ENCODE peak calls at places on chromosome 16, in four cellular contexts. N is K562, O is WTC11, F is HepG2. W is an unnamed sample.

GRCh38 chr16:60642956-60643355 is 1393.3 kb downstream of the CDH8 start:
- DNase-seq in N (no peak), O (no peak), F (no peak), W (no peak)

GRCh38 chr16:9364721-9365693 is 273.6 kb downstream of the HAPSTR1 start:
- DNase-seq in N (no peak), O (no peak), F (peak), W (peak)

GRCh38 chr16:52929478-52929877 is 123.2 kb downstream of the CHD9NB start:
- DNase-seq in N (no peak), O (no peak), F (no peak), W (no peak)

GRCh38 chr16:20612551-20613470 is 36.6 kb upstream of the ACSM2B start:
- DNase-seq in N (no peak), O (no peak), F (no peak), W (no peak)

GRCh38 chr16:58197314-58198012 is 443 bp downstream of the CSNK2A2 start:
- DNase-seq in N (peak), O (peak), F (no peak), W (no peak)

GRCh38 chr16:49003022-49003421 is 278.6 kb downstream of the CBLN1 start:
- DNase-seq in N (no peak), O (no peak), F (no peak), W (no peak)

GRCh38 chr16:80852261-80852872 is 48.0 kb upstream of the CDYL2 start:
- DNase-seq in N (peak), O (peak), F (peak), W (peak)

GRCh38 chr16:398551-399277 is 1.7 kb downstream of the NME4 start:
- DNase-seq in N (peak), O (peak), F (no peak), W (no peak)

GRCh38 chr16:11597268-11597690 is 10.6 kb upstream of the LITAF start:
- DNase-seq in N (peak), O (no peak), F (no peak), W (no peak)

GRCh38 chr16:56257666-56258359 is 66.5 kb downstream of the GNAO1 start:
- DNase-seq in N (no peak), O (no peak), F (no peak), W (no peak)

GRCh38 chr16:88768041-88768876 is 16.8 kb downstream of the PIEZO1 start:
- DNase-seq in N (peak), O (no peak), F (no peak), W (no peak)

GRCh38 chr16:88771294-88771772 is 13.7 kb downstream of the PIEZO1 start:
- DNase-seq in N (no peak), O (no peak), F (no peak), W (no peak)

GRCh38 chr16:88770459-88771293 is 14.3 kb downstream of the PIEZO1 start:
- DNase-seq in N (peak), O (peak), F (peak), W (peak)

GRCh38 chr16:88767546-88767945 is 17.5 kb downstream of the PIEZO1 start:
- DNase-seq in N (peak), O (no peak), F (no peak), W (no peak)

GRCh38 chr16:88769617-88770458 is 15.2 kb downstream of the PIEZO1 start:
- DNase-seq in N (peak), O (peak), F (no peak), W (peak)
- TF ChIP-seq JUN in N (no peak), O (no peak), F (no peak), W (no peak)

GRCh38 chr16:83494459-83494858 is 313.3 kb upstream of the HSBP1 start:
- DNase-seq in N (no peak), O (no peak), F (no peak), W (no peak)
- TF ChIP-seq ATF3 in N (no peak), O (no peak), F (no peak), W (no peak)

GRCh38 chr16:87160218-87160617 is 157.0 kb downstream of the C16orf95 start:
- DNase-seq in N (no peak), O (no peak), F (no peak), W (no peak)
- TF ChIP-seq JUN in N (no peak), O (no peak), F (no peak), W (no peak)

GRCh38 chr16:67968440-67969285 is at the start of gene SLC12A4:
- DNase-seq in N (peak), O (peak), F (peak), W (no peak)

GRCh38 chr16:67969286-67970039 is 1.0 kb upstream of the SLC12A4 start:
- DNase-seq in N (peak), O (peak), F (peak), W (no peak)

GRCh38 chr16:67967183-67967955 is 1.1 kb downstream of the SLC12A4 start:
- DNase-seq in N (peak), O (no peak), F (no peak), W (no peak)

GRCh38 chr16:67966549-67967182 is 1.8 kb downstream of the SLC12A4 start:
- DNase-seq in N (peak), O (peak), F (peak), W (no peak)

GRCh38 chr16:67967956-67968439 is 439 bp downstream of the SLC12A4 start:
- DNase-seq in N (peak), O (peak), F (no peak), W (no peak)
- TF ChIP-seq ATF3 in N (no peak), O (no peak), F (no peak), W (no peak)

DNA sequence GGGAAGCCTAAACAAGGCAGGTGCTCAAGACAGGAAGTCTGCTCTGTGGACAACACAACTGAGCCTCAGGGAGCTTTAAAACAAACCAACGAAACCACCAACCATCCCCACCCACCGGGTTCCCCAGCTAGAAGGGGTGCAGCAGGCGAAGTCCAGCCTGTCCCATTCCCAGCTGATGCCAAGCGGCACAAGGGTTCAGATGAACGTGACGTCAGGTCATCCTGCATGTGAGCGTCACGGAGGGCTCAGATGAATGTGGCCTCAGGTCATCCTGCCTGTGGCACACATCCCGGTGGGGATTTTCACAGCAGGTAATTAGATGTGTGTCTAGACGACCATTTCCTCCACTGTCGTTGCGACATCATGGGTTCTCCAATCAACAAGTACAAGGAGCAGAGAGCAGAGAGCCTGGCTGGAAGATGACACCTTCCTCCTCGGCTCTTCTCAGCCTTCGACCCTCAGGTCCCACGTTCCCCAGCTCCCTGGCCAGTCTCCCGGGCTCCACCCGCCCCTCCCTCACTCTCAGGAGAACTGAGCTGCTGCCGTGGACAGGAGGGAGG is 246.5 kb downstream of the FOXL1 start:
- DNase-seq in N (no peak), O (no peak), F (no peak), W (no peak)
- TF ChIP-seq JUN in N (no peak), O (no peak), F (no peak), W (no peak)

GRCh38 chr16:85696761-85697160 is 8.0 kb upstream of the GINS2 start:
- DNase-seq in N (no peak), O (no peak), F (no peak), W (no peak)

GRCh38 chr16:85699224-85699558 is 10.4 kb upstream of the GINS2 start:
- DNase-seq in N (no peak), O (peak), F (no peak), W (peak)

GRCh38 chr16:85699628-85700027 is 10.9 kb upstream of the GINS2 start:
- DNase-seq in N (peak), O (no peak), F (no peak), W (no peak)

GRCh38 chr16:85697441-85697840 is 8.7 kb upstream of the GINS2 start:
- DNase-seq in N (no peak), O (no peak), F (no peak), W (no peak)

DNA sequence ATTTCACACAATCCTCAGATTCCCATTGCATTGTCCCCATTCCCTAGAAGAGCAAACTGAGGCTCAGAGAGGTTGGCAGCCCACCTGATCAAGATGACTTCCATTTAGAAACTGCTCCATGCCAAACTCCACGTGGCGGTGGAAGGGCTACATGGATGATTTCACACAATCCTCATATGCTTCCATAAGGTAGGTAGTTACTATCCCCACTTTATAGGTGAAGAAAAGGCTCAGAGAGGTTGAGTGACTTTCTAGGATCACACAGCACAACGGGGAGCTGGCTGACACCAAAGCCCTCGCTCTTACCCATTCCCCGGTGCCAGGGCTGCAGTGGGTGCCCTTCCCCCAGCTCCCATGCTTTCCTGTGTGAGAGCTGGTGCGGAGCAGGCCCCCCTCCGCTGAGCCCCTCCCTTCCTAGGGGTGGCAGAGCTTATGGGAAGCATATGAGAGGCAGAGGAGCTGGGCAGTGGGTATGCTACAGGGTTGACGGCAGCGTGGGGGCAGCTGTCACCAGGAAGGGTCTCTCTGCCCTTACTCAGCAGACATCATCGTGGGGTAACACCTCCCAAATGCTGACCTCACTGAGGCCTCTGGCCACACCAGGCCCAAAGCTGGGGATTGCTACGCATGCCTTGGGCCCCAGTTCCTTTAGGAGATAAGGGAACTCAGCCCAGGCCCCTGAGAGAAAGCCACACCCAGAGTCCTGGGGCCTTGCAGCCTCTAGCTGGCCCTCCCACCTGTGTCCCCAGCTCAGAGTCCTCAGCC is 9.9 kb upstream of the GINS2 start:
- DNase-seq in N (peak), O (no peak), F (no peak), W (no peak)
- TF ChIP-seq ATF3 in N (no peak), O (no peak), F (no peak), W (no peak)

GRCh38 chr16:84673203-84673535 is 24.9 kb downstream of the KLHL36 start:
- DNase-seq in N (no peak), O (no peak), F (no peak), W (no peak)

GRCh38 chr16:84672276-84673202 is 24.2 kb downstream of the KLHL36 start:
- DNase-seq in N (peak), O (peak), F (peak), W (peak)

GRCh38 chr16:84670063-84670462 is 21.8 kb downstream of the KLHL36 start:
- DNase-seq in N (no peak), O (no peak), F (no peak), W (no peak)

GRCh38 chr16:84675423-84675822 is 24.4 kb upstream of the USP10 start:
- DNase-seq in N (no peak), O (no peak), F (no peak), W (no peak)

DNA sequence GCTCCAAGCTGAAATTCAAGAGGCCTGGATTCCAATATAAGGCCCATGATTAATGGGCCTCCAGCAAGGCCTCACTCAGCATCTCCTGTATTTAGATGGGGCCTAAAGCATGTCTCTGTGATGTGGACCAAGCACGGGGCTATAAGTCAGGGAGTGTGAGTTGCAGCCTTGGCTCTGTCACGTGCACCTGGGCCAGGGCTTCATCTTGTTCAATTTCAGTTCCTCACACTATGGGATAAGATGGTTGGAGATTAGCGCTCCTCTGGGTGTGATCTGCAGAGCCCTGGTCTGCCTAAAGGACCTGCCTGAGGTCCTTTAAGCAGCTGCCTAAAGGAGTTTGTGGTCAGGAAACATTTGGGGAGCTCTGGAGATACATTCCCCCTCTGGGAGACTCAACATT is 25.2 kb downstream of the KLHL36 start:
- DNase-seq in N (no peak), O (no peak), F (no peak), W (no peak)
- TF ChIP-seq JUN in N (no peak), O (no peak), F (no peak), W (no peak)

GRCh38 chr16:89273741-89274472 is 56.4 kb downstream of the ZNF778 start:
- DNase-seq in N (no peak), O (no peak), F (no peak), W (no peak)
- TF ChIP-seq ATF3 in N (no peak), O (no peak), F (no peak), W (no peak)

DNA sequence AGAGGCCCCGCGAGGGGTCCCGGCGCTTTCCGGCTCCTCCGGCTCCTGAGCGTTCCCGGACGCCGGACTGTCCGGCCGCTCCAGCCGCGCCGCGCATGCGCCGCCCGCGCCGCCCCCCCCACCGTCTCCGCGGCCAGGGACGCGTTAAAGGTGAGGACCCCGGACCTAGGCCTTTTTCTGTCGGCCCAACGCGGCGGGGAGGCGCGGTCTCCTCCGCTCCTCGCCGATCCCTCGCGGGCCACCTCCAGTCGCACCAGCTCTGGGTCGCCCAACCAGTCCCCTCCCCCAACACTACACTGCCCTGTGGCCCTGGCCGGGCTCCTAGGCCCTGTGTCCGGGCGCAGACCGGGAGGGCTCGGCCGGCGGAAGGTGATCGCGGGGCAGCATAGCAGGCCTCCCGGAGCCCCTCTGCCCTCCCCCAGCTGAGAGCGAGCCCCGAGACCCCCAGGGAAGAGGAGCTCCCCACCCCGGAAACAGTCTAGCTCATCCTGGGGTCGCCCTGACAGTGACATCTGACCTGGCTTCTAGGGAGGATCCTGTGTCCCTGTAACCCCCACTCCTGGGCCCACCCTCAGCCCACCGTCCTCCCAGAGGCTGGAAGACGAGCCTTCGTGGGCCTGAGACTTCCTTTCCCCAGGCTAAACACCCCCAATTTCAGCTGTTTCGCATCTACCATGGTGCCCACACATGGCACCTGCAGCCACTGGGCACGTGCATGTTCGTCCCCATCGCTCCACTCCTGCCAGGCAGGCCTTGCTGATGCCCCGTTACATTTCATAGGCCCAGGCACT is 14.7 kb upstream of the BCAR1 start:
- DNase-seq in N (peak), O (peak), F (peak), W (no peak)
- TF ChIP-seq JUN in N (no peak), O (no peak), F (peak), W (no peak)

GRCh38 chr16:23843143-23843542 is 7.4 kb downstream of the PRKCB start:
- DNase-seq in N (no peak), O (no peak), F (no peak), W (no peak)

GRCh38 chr16:23840310-23840709 is 4.5 kb downstream of the PRKCB start:
- DNase-seq in N (no peak), O (no peak), F (no peak), W (no peak)

GRCh38 chr16:23838485-23839142 is 2.8 kb downstream of the PRKCB start:
- DNase-seq in N (no peak), O (no peak), F (no peak), W (no peak)

GRCh38 chr16:23837553-23838308 is 1.9 kb downstream of the PRKCB start:
- DNase-seq in N (peak), O (no peak), F (no peak), W (no peak)

GRCh38 chr16:23842137-23842600 is 6.4 kb downstream of the PRKCB start:
- DNase-seq in N (no peak), O (no peak), F (no peak), W (no peak)
- TF ChIP-seq ATF3 in N (no peak), O (no peak), F (no peak), W (no peak)

W was measured in H1.